ENCODE peak calls at places on chromosomes 3 and 15, in seven cellular contexts. D, E, C, W, N, M and O are unnamed samples. For H3K27me3, the result is how much of the 10 kb centered on the place peaks cover.

GRCh38 chr15:90873998-90874605 is 5.7 kb downstream of the FURIN start:
- DNase-seq in D (no peak), E (no peak), C (no peak), W (peak), N (peak), M (no peak), O (no peak)

GRCh38 chr3:157888040-157888439 is 218.2 kb downstream of the SHOX2 start:
- DNase-seq in D (no peak), E (no peak), C (no peak), W (no peak), N (no peak), M (no peak), O (no peak)

GRCh38 chr3:49620728-49621127 is 53.4 kb upstream of the APEH start:
- DNase-seq in D (no peak), E (no peak), C (no peak), W (no peak), N (no peak), M (no peak), O (no peak)

GRCh38 chr3:66113542-66113941 is 74.8 kb upstream of the MAGI1 start:
- DNase-seq in D (no peak), E (no peak), C (no peak), W (no peak), N (no peak), M (no peak), O (no peak)

GRCh38 chr3:55795736-55796135 is 308.6 kb upstream of the WNT5A start:
- DNase-seq in D (no peak), E (no peak), C (no peak), W (no peak), N (no peak), M (no peak), O (no peak)

GRCh38 chr15:23565395-23566069 is at the start of gene MKRN3:
- DNase-seq in D (peak), E (peak), C (no peak), W (no peak), N (no peak), M (peak), O (no peak)

GRCh38 chr3:58536501-58537411 is at the start of gene ACOX2:
- DNase-seq in D (no peak), E (no peak), C (peak), W (peak), N (peak), M (no peak), O (peak)

GRCh38 chr15:89936051-89936792 is 23.5 kb upstream of the ARPIN start:
- DNase-seq in D (no peak), E (no peak), C (no peak), W (no peak), N (no peak), M (peak), O (no peak)

GRCh38 chr3:69120879-69121464 is 1.4 kb downstream of the LMOD3 start:
- DNase-seq in D (peak), E (peak), C (peak), W (peak), N (peak), M (peak), O (peak)

GRCh38 chr3:13617981-13618380 is 69.1 kb downstream of the FBLN2 start:
- DNase-seq in D (no peak), E (no peak), C (no peak), W (no peak), N (no peak), M (no peak), O (no peak)

GRCh38 chr3:179921500-179921899 is 115.2 kb downstream of the PEX5L start:
- DNase-seq in D (no peak), E (no peak), C (no peak), W (no peak), N (no peak), M (no peak), O (no peak)

GRCh38 chr3:123122525-123123315 is 55.9 kb downstream of the PDIA5 start:
- DNase-seq in D (no peak), E (no peak), C (no peak), W (no peak), N (peak), M (no peak), O (no peak)

GRCh38 chr3:181722156-181722555 is 10.4 kb downstream of the SOX2 start:
- DNase-seq in D (no peak), E (no peak), C (no peak), W (no peak), N (no peak), M (no peak), O (no peak)

GRCh38 chr15:69060744-69061143 is 46.2 kb downstream of the NOX5 start:
- DNase-seq in D (no peak), E (no peak), C (no peak), W (no peak), N (no peak), M (no peak), O (no peak)

GRCh38 chr15:84981711-84982300 is at the start of gene PDE8A:
- DNase-seq in D (peak), E (no peak), C (peak), W (no peak), N (peak), M (peak), O (no peak)
- H3K27me3 ChIP-seq in D (under half), E (under half), C (under half), W (under half), N (under half), M (under half), O (under half)

DNA sequence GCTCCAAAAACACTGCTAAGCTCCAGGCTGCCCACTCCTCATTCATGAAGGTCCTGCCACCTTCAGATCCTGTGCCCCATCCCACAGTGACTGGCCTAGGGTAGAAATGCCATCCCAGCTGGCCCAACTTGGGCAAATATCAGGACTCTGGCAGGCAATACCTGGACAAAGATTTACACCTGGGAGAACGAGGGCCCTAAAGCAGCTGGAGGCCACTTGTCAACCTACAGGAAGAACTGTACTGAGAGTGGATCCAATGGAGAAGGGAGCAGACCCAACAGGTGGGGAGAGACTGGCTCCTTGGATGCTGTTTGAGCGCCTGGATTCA is 57.1 kb upstream of the GATA2 start:
- DNase-seq in D (no peak), E (no peak), C (no peak), W (no peak), N (no peak), M (no peak), O (no peak)
- H3K27me3 ChIP-seq in D (under half), E (under half), C (under half), W (under half), N (under half), M (under half), O (under half)

GRCh38 chr3:38652934-38653333 is 3.4 kb upstream of the SCN5A start:
- DNase-seq in D (no peak), E (no peak), C (no peak), W (no peak), N (no peak), M (no peak), O (no peak)

GRCh38 chr3:38657369-38657768 is 7.9 kb upstream of the SCN5A start:
- DNase-seq in D (no peak), E (no peak), C (no peak), W (no peak), N (no peak), M (no peak), O (no peak)

GRCh38 chr3:38655708-38656300 is 6.3 kb upstream of the SCN5A start:
- DNase-seq in D (no peak), E (peak), C (no peak), W (no peak), N (peak), M (no peak), O (no peak)

GRCh38 chr3:38651153-38651789 is 1.8 kb upstream of the SCN5A start:
- DNase-seq in D (peak), E (peak), C (peak), W (peak), N (peak), M (peak), O (no peak)

GRCh38 chr3:38653685-38654537 is 4.4 kb upstream of the SCN5A start:
- DNase-seq in D (no peak), E (no peak), C (no peak), W (no peak), N (no peak), M (no peak), O (no peak)
- H3K27me3 ChIP-seq in D (under half), E (under half), C (under half), W (under half), N (under half), M (under half), O (under half)

GRCh38 chr3:165195628-165196576 is at the start of gene SLITRK3:
- DNase-seq in D (peak), E (no peak), C (no peak), W (no peak), N (no peak), M (no peak), O (no peak)

GRCh38 chr3:165193392-165194268 is 2.6 kb downstream of the SLITRK3 start:
- DNase-seq in D (peak), E (no peak), C (no peak), W (no peak), N (no peak), M (no peak), O (no peak)

GRCh38 chr3:165196577-165197561 is 685 bp upstream of the SLITRK3 start:
- DNase-seq in D (peak), E (no peak), C (no peak), W (no peak), N (no peak), M (no peak), O (no peak)

GRCh38 chr3:165194477-165195135 is 1.6 kb downstream of the SLITRK3 start:
- DNase-seq in D (no peak), E (no peak), C (no peak), W (no peak), N (no peak), M (no peak), O (no peak)

GRCh38 chr3:165195226-165195625 is 958 bp downstream of the SLITRK3 start:
- DNase-seq in D (peak), E (no peak), C (no peak), W (no peak), N (no peak), M (no peak), O (no peak)
- H3K27me3 ChIP-seq in D (under half), E (under half), C (half or more), W (under half), N (half or more), M (under half), O (under half)

DNA sequence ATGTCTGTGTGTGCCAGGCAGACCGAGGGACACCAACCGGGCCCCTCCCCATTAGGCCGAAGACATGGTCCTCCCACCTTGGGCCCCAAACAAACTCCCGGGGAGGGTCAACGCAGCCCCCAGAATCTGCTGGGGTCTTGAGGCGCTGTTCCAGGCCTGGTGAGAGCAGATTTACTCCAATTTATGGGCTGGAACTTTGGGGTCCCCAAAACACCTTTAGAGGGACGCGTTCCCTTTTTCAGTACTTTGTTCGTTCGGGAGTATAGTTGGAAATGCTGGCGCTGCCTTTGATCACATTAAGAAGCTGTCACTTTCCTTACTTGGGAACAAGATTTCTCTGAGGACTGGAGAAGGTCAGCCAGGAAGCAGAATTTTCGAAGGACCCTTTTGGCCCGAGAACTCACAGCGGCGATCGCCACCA is 2.3 kb downstream of the GATA2 start:
- DNase-seq in D (no peak), E (no peak), C (no peak), W (no peak), N (no peak), M (no peak), O (no peak)
- H3K27me3 ChIP-seq in D (half or more), E (under half), C (half or more), W (under half), N (half or more), M (under half), O (under half)

GRCh38 chr3:195212749-195213085 is 58.2 kb downstream of the XXYLT1 start:
- DNase-seq in D (no peak), E (no peak), C (no peak), W (no peak), N (no peak), M (no peak), O (no peak)
- H3K27me3 ChIP-seq in D (under half), E (under half), C (under half), W (under half), N (under half), M (under half), O (under half)